ENCODE peak calls at places on chromosomes 5 and 9, in eight cellular contexts. O is stomach, P is GM23248, Y is suprapubic skin, S is IMR-90, M is GM12865, A is mesendoderm, X is AG10803. L is an unnamed sample.

GRCh38 chr5:159581502-159582249 is 251.4 kb upstream of the IL12B start:
- DNase-seq in Y (no peak), O (no peak), M (no peak), A (peak; percentile 81), S (peak; percentile 45), X (peak; percentile 95), P (peak; percentile 96), L (peak; percentile 76)

GRCh38 chr5:75023368-75024159 is 28.8 kb downstream of the GCNT4 start:
- DNase-seq in X (no peak), P (no peak), O (no peak), A (no peak), Y (no peak), M (no peak), S (peak; percentile 23), L (no peak)

GRCh38 chr9:107712390-107712789 is 222.8 kb upstream of the KLF4 start:
- DNase-seq in X (peak; percentile 29), M (peak; percentile 29), O (no peak), P (peak; percentile 70), Y (no peak), S (peak; percentile 76), A (no peak), L (peak; percentile 35)

GRCh38 chr5:14168139-14168792 is 25.1 kb downstream of the TRIO start:
- DNase-seq in A (no peak), S (peak; percentile 51), O (no peak), Y (no peak), M (peak; percentile 85), P (peak; percentile 65), X (peak; percentile 32), L (no peak)

GRCh38 chr9:127353882-127354281 is 43.1 kb upstream of the SLC2A8 start:
- DNase-seq in M (no peak), P (no peak), A (no peak), Y (no peak), X (no peak), S (no peak), O (no peak), L (no peak)

GRCh38 chr9:28409919-28410318 is 836.6 kb upstream of the C9orf72 start:
- DNase-seq in M (no peak), S (no peak), O (no peak), P (no peak), A (no peak), Y (no peak), X (no peak), L (no peak)

GRCh38 chr9:8857330-8858249 is 1058.0 kb upstream of the DMAC1 start:
- DNase-seq in Y (peak; percentile 55), O (peak; percentile 29), M (no peak), X (peak; percentile 6), S (no peak), A (peak; percentile 88), P (peak; percentile 32), L (peak; percentile 62)

GRCh38 chr5:69217154-69217731 is 17.4 kb upstream of the CDK7 start:
- DNase-seq in M (peak; percentile 30), S (no peak), Y (no peak), X (no peak), A (no peak), P (no peak), O (peak; percentile 99), L (peak; percentile 88)

GRCh38 chr9:134992755-134993124 is 75.0 kb upstream of the FCN1 start:
- DNase-seq in S (no peak), X (peak; percentile 3), Y (peak; percentile 66), O (no peak), A (no peak), M (no peak), P (peak; percentile 79), L (no peak)

GRCh38 chr5:60453186-60453976 is 246.6 kb downstream of the DEPDC1B start:
- DNase-seq in A (no peak), P (no peak), O (no peak), X (no peak), Y (no peak), M (no peak), S (no peak), L (no peak)

GRCh38 chr5:74991522-74991921 is 60.8 kb downstream of the GCNT4 start:
- DNase-seq in X (no peak), S (no peak), P (no peak), A (no peak), O (no peak), M (no peak), Y (no peak), L (no peak)

GRCh38 chr9:7368410-7369292 is 430.9 kb downstream of the DMAC1 start:
- DNase-seq in A (no peak), O (no peak), Y (no peak), X (peak; percentile 80), P (peak; percentile 55), M (no peak), S (peak; percentile 90), L (peak; percentile 81)

GRCh38 chr5:89095341-89095740 is 212.4 kb upstream of the MEF2C start:
- DNase-seq in O (no peak), Y (no peak), P (no peak), X (peak; percentile 14), A (no peak), M (peak; percentile 20), S (no peak), L (no peak)

GRCh38 chr9:117696141-117696540 is 8.1 kb upstream of the TLR4 start:
- DNase-seq in Y (no peak), P (peak; percentile 70), O (no peak), A (no peak), S (no peak), M (no peak), X (peak; percentile 53), L (no peak)

GRCh38 chr5:170745481-170746061 is 38.0 kb upstream of the GABRP start:
- DNase-seq in M (no peak), Y (no peak), A (peak; percentile 93), O (peak; percentile 65), S (peak; percentile 12), X (peak; percentile 25), P (peak; percentile 38), L (no peak)

DNA sequence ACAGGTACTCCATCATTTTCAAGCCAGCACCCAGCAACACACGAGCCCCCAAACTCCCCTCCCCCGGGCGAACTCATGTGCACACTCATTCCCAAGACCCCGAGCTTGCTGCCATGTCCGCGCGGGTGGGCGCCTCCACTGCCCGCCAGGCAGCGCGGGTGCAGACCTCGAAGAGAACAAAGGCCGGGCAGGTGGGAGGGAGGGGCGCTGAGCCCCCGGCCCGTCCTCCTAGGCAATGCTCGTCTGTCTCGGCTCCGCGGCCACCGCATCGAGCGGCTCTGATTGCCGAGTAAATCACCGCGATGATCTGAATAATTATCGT is 47.1 kb upstream of the PSD2 start:
- DNase-seq in Y (no peak), M (no peak), X (no peak), P (no peak), A (no peak), O (no peak), S (no peak), L (no peak)
- H3K4me3 ChIP-seq in Y (no peak overlapping the region), M (no peak overlapping the region), X (no peak overlapping the region), P (no peak overlapping the region), A (no peak overlapping the region), O (peak overlapping the region; percentile 56), S (no peak overlapping the region), L (no peak overlapping the region)

GRCh38 chr9:33019797-33020196 is 5.3 kb upstream of the DNAJA1 start:
- DNase-seq in P (no peak), O (no peak), Y (no peak), S (no peak), X (no peak), A (no peak), M (no peak), L (no peak)

GRCh38 chr9:33014665-33015014 is 10.4 kb upstream of the DNAJA1 start:
- DNase-seq in P (no peak), S (no peak), X (no peak), A (no peak), M (no peak), O (no peak), Y (no peak), L (no peak)

GRCh38 chr9:33022303-33022702 is 2.8 kb upstream of the DNAJA1 start:
- DNase-seq in O (no peak), Y (no peak), P (no peak), S (no peak), A (no peak), X (no peak), M (no peak), L (no peak)

GRCh38 chr9:33013962-33014664 is 11.0 kb upstream of the DNAJA1 start:
- DNase-seq in A (no peak), P (no peak), X (no peak), S (no peak), O (no peak), Y (no peak), M (no peak), L (no peak)

DNA sequence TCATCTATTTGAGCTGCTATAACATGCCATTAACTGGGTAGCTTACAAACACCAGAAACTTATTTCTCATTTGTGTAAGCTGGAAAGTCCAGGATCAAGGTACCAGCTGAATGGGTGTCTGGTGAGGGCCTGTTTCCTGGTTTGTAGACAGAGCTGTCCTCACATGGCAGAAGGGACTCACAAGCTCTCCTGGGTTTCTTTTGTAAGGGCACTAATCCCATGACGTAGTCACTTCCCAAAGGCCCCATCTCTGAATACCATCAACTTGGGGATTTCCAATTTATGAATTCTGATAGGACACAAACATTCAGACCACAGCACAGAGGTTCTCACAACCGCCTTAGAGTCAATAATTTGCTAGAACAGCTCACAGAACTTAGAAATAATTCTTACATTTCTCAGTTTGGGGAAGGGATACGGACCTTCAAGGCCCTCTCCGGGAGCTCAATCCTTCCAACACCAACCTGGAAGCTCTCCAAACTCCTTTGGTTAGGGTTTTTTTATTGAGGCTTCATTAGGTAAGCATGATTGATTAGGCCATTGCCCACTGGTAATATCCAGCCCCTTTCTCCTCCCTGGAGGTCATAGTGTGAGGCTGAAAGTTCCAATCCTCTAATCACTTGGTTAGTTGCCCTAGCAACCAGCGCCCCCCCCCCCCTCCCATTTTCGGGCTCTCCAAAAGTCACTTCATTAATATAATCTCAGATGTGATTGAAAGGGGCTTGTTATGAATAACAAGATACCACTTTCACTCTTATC is 7.6 kb upstream of the DNAJA1 start:
- DNase-seq in P (no peak), X (no peak), M (peak; percentile 48), O (no peak), S (no peak), Y (no peak), A (no peak), L (no peak)
- H3K4me3 ChIP-seq in P (no peak overlapping the region), X (no peak overlapping the region), M (no peak overlapping the region), O (no peak overlapping the region), S (no peak overlapping the region), Y (no peak overlapping the region), A (no peak overlapping the region), L (no peak overlapping the region)

GRCh38 chr9:129258823-129259301 is 80.8 kb upstream of the IER5L start:
- DNase-seq in O (no peak), X (no peak), S (no peak), P (no peak), A (no peak), M (peak; percentile 23), Y (no peak), L (no peak)
- H3K4me3 ChIP-seq in O (peak overlapping the region; percentile 43), X (peak overlapping the region; percentile 45), S (peak overlapping the region; percentile 19), P (peak overlapping the region; percentile 55), A (no peak overlapping the region), M (no peak overlapping the region), Y (peak overlapping the region; percentile 39), L (peak overlapping the region; percentile 46)

GRCh38 chr5:1515921-1516571 is 7.7 kb downstream of the LPCAT1 start:
- DNase-seq in Y (peak; percentile 52), X (no peak), A (peak; percentile 98), O (peak; percentile 17), S (peak; percentile 55), M (no peak), P (peak; percentile 63), L (no peak)
- H3K4me3 ChIP-seq in Y (no peak overlapping the region), X (no peak overlapping the region), A (no peak overlapping the region), O (no peak overlapping the region), S (no peak overlapping the region), M (no peak overlapping the region), P (no peak overlapping the region), L (no peak overlapping the region)